ENCODE peak calls at places on chromosomes 4 and X, in five cellular contexts. G, K, D, E and L are unnamed samples.

GRCh38 chr4:169404959-169405358 is 134.2 kb upstream of the SH3RF1 start:
- DNase-seq in G (no peak), K (no peak), D (no peak), E (no peak), L (no peak)

GRCh38 chrX:331145-331771 is 12.7 kb upstream of the GTPBP6 start:
- DNase-seq in G (no peak), K (no peak), D (no peak), E (no peak), L (peak; percentile 25)

GRCh38 chr4:56757270-56757746 is 64.2 kb downstream of the SPINK2 start:
- DNase-seq in G (no peak), K (peak; percentile 11), D (no peak), E (no peak), L (peak; percentile 35)

GRCh38 chr4:40585201-40585789 is 44.4 kb downstream of the RBM47 start:
- DNase-seq in G (no peak), K (no peak), D (no peak), E (no peak), L (no peak)

GRCh38 chr4:114229721-114230120 is 250.3 kb upstream of the ARSJ start:
- DNase-seq in G (no peak), K (no peak), D (no peak), E (no peak), L (no peak)

GRCh38 chr4:76214269-76214628 is 625 bp upstream of the SCARB2 start:
- DNase-seq in G (no peak), K (no peak), D (no peak), E (no peak), L (no peak)

GRCh38 chr4:47373174-47373573 is 90.3 kb downstream of the COMMD8 start:
- DNase-seq in G (no peak), K (no peak), D (no peak), E (no peak), L (no peak)

GRCh38 chr4:132001542-132001941 is 1147.6 kb upstream of the PCDH10 start:
- DNase-seq in G (no peak), K (no peak), D (no peak), E (no peak), L (no peak)

GRCh38 chr4:128908735-128909134 is 99.2 kb downstream of the JADE1 start:
- DNase-seq in G (no peak), K (no peak), D (no peak), E (no peak), L (no peak)

GRCh38 chr4:81845761-81846160 is 374.1 kb upstream of the RASGEF1B start:
- DNase-seq in G (no peak), K (no peak), D (no peak), E (no peak), L (no peak)

GRCh38 chrX:45801554-45801953 is 600.9 kb upstream of the DIPK2B start:
- DNase-seq in G (no peak), K (no peak), D (no peak), E (no peak), L (no peak)

GRCh38 chr4:71913275-71913674 is 118.5 kb upstream of the NPFFR2 start:
- DNase-seq in G (no peak), K (no peak), D (no peak), E (no peak), L (no peak)

GRCh38 chr4:22391548-22391947 is 124.3 kb downstream of the ADGRA3 start:
- DNase-seq in G (no peak), K (no peak), D (no peak), E (no peak), L (no peak)

GRCh38 chr4:138140879-138141278 is 101.3 kb downstream of the SLC7A11 start:
- DNase-seq in G (no peak), K (no peak), D (no peak), E (no peak), L (no peak)

GRCh38 chr4:13541720-13542576 is 2.4 kb downstream of the NKX3-2 start:
- DNase-seq in G (no peak), K (no peak), D (no peak), E (no peak), L (no peak)

GRCh38 chrX:65586491-65586890 is 51.9 kb upstream of the LAS1L start:
- DNase-seq in G (no peak), K (no peak), D (no peak), E (no peak), L (peak; percentile 73)

GRCh38 chr4:100762738-100763137 is 244.9 kb upstream of the EMCN start:
- DNase-seq in G (no peak), K (no peak), D (no peak), E (no peak), L (no peak)

GRCh38 chrX:39654183-39654925 is 443.4 kb downstream of the BCOR start:
- DNase-seq in G (no peak), K (no peak), D (no peak), E (no peak), L (no peak)

GRCh38 chr4:121256346-121256745 is 92.2 kb upstream of the TNIP3 start:
- DNase-seq in G (no peak), K (no peak), D (peak; percentile 13), E (no peak), L (peak; percentile 49)

GRCh38 chr4:120921456-120922389 is 803 bp downstream of the PRDM5 start:
- DNase-seq in G (peak; percentile 66), K (no peak), D (no peak), E (no peak), L (peak; percentile 79)

GRCh38 chr4:4582653-4583052 is 40.8 kb upstream of the STX18 start:
- DNase-seq in G (no peak), K (no peak), D (no peak), E (no peak), L (no peak)

GRCh38 chr4:166415749-166416148 is 542.7 kb downstream of the TLL1 start:
- DNase-seq in G (no peak), K (no peak), D (no peak), E (no peak), L (no peak)

GRCh38 chrX:7170903-7171302 is 22.9 kb upstream of the PUDP start:
- DNase-seq in G (no peak), K (peak; percentile 1), D (no peak), E (no peak), L (peak; percentile 10)

GRCh38 chr4:108181704-108182103 is 13.0 kb upstream of the LEF1 start:
- DNase-seq in G (no peak), K (no peak), D (no peak), E (no peak), L (no peak)

GRCh38 chrX:28590394-28590793 is 3.1 kb downstream of the IL1RAPL1 start:
- DNase-seq in G (no peak), K (no peak), D (no peak), E (no peak), L (no peak)

GRCh38 chrX:71107762-71108360 is 1.3 kb upstream of the CXorf65 start:
- DNase-seq in G (no peak), K (peak; percentile 21), D (no peak), E (no peak), L (no peak)

GRCh38 chr4:92599044-92599443 is 295.3 kb downstream of the GRID2 start:
- DNase-seq in G (no peak), K (no peak), D (no peak), E (no peak), L (no peak)

GRCh38 chr4:152501846-152502536 is 33.9 kb downstream of the FBXW7 start:
- DNase-seq in G (no peak), K (no peak), D (no peak), E (no peak), L (no peak)

GRCh38 chrX:79162076-79162475 is 17.6 kb downstream of the GPR174 start:
- DNase-seq in G (no peak), K (no peak), D (no peak), E (no peak), L (no peak)

GRCh38 chr4:139808381-139809206 is 143.0 kb downstream of the MGST2 start:
- DNase-seq in G (no peak), K (no peak), D (no peak), E (no peak), L (no peak)

GRCh38 chr4:41746025-41746439 is 2.5 kb downstream of the PHOX2B start:
- DNase-seq in G (no peak), K (no peak), D (no peak), E (no peak), L (no peak)

GRCh38 chrX:71870337-71871098 is 40.1 kb upstream of the NHSL2 start:
- DNase-seq in G (no peak), K (no peak), D (peak; percentile 39), E (no peak), L (no peak)

GRCh38 chr4:8114456-8115202 is 44.0 kb downstream of the ABLIM2 start:
- DNase-seq in G (no peak), K (no peak), D (no peak), E (no peak), L (no peak)

GRCh38 chr4:181870326-181870725 is 372.9 kb upstream of the TENM3 start:
- DNase-seq in G (no peak), K (no peak), D (no peak), E (no peak), L (no peak)

GRCh38 chr4:69697536-69697935 is 44.5 kb upstream of the UGT2A1 start:
- DNase-seq in G (no peak), K (no peak), D (no peak), E (no peak), L (no peak)

GRCh38 chr4:56817840-56818491 is 3.5 kb downstream of the SPINK2 start:
- DNase-seq in G (no peak), K (no peak), D (no peak), E (no peak), L (peak; percentile 9)

GRCh38 chr4:59374416-59374815 is 1825.7 kb upstream of the ADGRL3 start:
- DNase-seq in G (no peak), K (no peak), D (no peak), E (no peak), L (no peak)

GRCh38 chrX:42028113-42028512 is 104.8 kb upstream of the CASK start:
- DNase-seq in G (no peak), K (no peak), D (no peak), E (no peak), L (no peak)

GRCh38 chr4:148857234-148857972 is 415.2 kb upstream of the NR3C2 start:
- DNase-seq in G (no peak), K (no peak), D (no peak), E (no peak), L (no peak)

GRCh38 chrX:3230496-3230895 is 116.0 kb downstream of the MXRA5 start:
- DNase-seq in G (no peak), K (no peak), D (no peak), E (no peak), L (no peak)
- H3K27me3 ChIP-seq in G (peaks cover 3% of the 10 kb centered on the region), K (no peaks in the 10 kb centered on the region), D (no peaks in the 10 kb centered on the region), E (no peaks in the 10 kb centered on the region), L (no peaks in the 10 kb centered on the region)

DNA sequence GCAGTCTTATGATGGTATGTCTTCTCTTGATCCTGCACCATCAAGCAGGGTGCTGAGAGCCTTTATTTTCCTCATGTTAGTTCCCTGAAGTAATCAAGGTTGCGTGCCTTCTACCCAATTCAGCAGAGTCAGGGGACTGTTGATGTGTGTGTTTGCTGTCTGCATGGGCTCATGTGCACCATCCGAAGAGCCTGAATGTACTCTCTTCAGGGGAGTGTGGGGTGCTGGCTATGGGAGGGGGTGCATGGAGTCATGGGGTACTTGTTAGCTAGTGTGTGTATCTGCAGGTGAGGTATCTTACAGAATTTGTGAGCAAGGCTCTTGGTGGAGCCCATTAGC is 154.3 kb upstream of the ANXA3 start:
- DNase-seq in G (no peak), K (no peak), D (no peak), E (no peak), L (no peak)
- H3K4me3 ChIP-seq in G (no peak overlapping the region), K (no peak overlapping the region), D (no peak overlapping the region), E (no peak overlapping the region), L (no peak overlapping the region)

GRCh38 chr4:38302910-38303309 is 342.7 kb downstream of the PTTG2 start:
- DNase-seq in G (no peak), K (no peak), D (no peak), E (no peak), L (no peak)
- H3K9me3 ChIP-seq in G (peaks cover 19% of the 10 kb centered on the region), K (peaks cover 15% of the 10 kb centered on the region), D (peaks cover 4% of the 10 kb centered on the region), E (peaks cover 17% of the 10 kb centered on the region), L (peaks cover 5% of the 10 kb centered on the region)

GRCh38 chr4:183909187-183909586 is 4.1 kb downstream of the STOX2 start:
- DNase-seq in G (no peak), K (no peak), D (no peak), E (no peak), L (no peak)
- H3K27me3 ChIP-seq in G (peaks cover 6% of the 10 kb centered on the region), K (peaks cover 11% of the 10 kb centered on the region), D (no peaks in the 10 kb centered on the region), E (no peaks in the 10 kb centered on the region), L (peaks cover 13% of the 10 kb centered on the region)